ENCODE peak calls at places on chromosome 7, in nine cellular contexts. W is AG09319, M is epithelial cell of esophagus, H is HCT116, K is cardiac fibroblast, O is lower lobe of right lung, S is transverse colon, R is GM12865, Z is nephron progenitor cell. D is an unnamed sample.

GRCh38 chr7:155693826-155694225 is 49.4 kb downstream of the RBM33 start:
- DNase-seq in K (no peak), H (no peak), O (no peak), W (no peak), R (no peak), S (no peak), M (no peak), Z (no peak), D (no peak)

GRCh38 chr7:13037216-13037615 is 349.8 kb downstream of the ARL4A start:
- DNase-seq in K (no peak), H (no peak), Z (no peak), R (no peak), S (no peak), O (no peak), W (no peak), M (no peak), D (no peak)

GRCh38 chr7:95180-95862 is 97.0 kb upstream of the FAM20C start:
- DNase-seq in K (peak), M (no peak), H (no peak), W (no peak), R (no peak), S (no peak), O (no peak), Z (no peak), D (no peak)

GRCh38 chr7:44134943-44135628 is 6.0 kb downstream of the MYL7 start:
- DNase-seq in K (no peak), H (no peak), W (no peak), S (no peak), O (no peak), R (no peak), Z (no peak), M (peak), D (no peak)

GRCh38 chr7:71982847-71983246 is 429.3 kb downstream of the CALN1 start:
- DNase-seq in W (no peak), Z (no peak), O (no peak), M (no peak), H (no peak), K (no peak), R (peak), S (no peak), D (no peak)

GRCh38 chr7:73870041-73870492 is 9.1 kb downstream of the TMEM270 start:
- DNase-seq in S (no peak), O (no peak), R (no peak), Z (no peak), M (no peak), K (no peak), W (no peak), H (no peak), D (no peak)

GRCh38 chr7:51351661-51352060 is 35.1 kb upstream of the COBL start:
- DNase-seq in Z (no peak), M (no peak), O (no peak), S (no peak), R (no peak), K (peak), W (no peak), H (no peak), D (no peak)

GRCh38 chr7:110186334-110186733 is 904.6 kb upstream of the LRRN3 start:
- DNase-seq in H (no peak), R (no peak), K (peak), O (no peak), S (no peak), W (no peak), Z (no peak), M (peak), D (no peak)

GRCh38 chr7:2019693-2020511 is 212.8 kb downstream of the MAD1L1 start:
- DNase-seq in K (peak), Z (no peak), S (peak), W (peak), M (peak), H (no peak), O (peak), R (peak), D (peak)

GRCh38 chr7:139317954-139318505 is 23.1 kb upstream of the FMC1 start:
- DNase-seq in R (no peak), W (no peak), Z (no peak), H (no peak), M (no peak), S (no peak), O (no peak), K (no peak), D (no peak)

GRCh38 chr7:318476-319266 is 28.7 kb downstream of the FOXL3 start:
- DNase-seq in K (no peak), O (peak), H (no peak), R (no peak), S (peak), M (no peak), W (no peak), Z (no peak), D (no peak)

GRCh38 chr7:27242580-27243339 is at the start of gene EVX1:
- DNase-seq in Z (peak), K (peak), H (no peak), R (no peak), O (no peak), M (no peak), S (peak), W (no peak), D (peak)

GRCh38 chr7:106681815-106682495 is 21.0 kb upstream of the CCDC71L start:
- DNase-seq in W (no peak), M (peak), H (no peak), O (no peak), S (no peak), R (no peak), Z (no peak), K (peak), D (no peak)

GRCh38 chr7:154898973-154899855 is 103.7 kb downstream of the PAXIP1 start:
- DNase-seq in O (no peak), W (no peak), S (no peak), M (no peak), R (no peak), Z (no peak), K (no peak), H (no peak), D (no peak)

GRCh38 chr7:96663871-96664445 is 45.7 kb downstream of the SEM1 start:
- DNase-seq in O (no peak), K (no peak), M (no peak), W (no peak), H (no peak), S (no peak), Z (no peak), R (no peak), D (no peak)

GRCh38 chr7:148924011-148924410 is 39.9 kb upstream of the EZH2 start:
- DNase-seq in Z (no peak), S (no peak), O (no peak), K (no peak), R (no peak), H (no peak), W (no peak), M (no peak), D (no peak)
- TF ChIP-seq CTCF in Z (no peak), S (no peak), O (no peak), K (no peak), R (no peak), H (no peak), W (no peak), M (no peak), D (no peak)

DNA sequence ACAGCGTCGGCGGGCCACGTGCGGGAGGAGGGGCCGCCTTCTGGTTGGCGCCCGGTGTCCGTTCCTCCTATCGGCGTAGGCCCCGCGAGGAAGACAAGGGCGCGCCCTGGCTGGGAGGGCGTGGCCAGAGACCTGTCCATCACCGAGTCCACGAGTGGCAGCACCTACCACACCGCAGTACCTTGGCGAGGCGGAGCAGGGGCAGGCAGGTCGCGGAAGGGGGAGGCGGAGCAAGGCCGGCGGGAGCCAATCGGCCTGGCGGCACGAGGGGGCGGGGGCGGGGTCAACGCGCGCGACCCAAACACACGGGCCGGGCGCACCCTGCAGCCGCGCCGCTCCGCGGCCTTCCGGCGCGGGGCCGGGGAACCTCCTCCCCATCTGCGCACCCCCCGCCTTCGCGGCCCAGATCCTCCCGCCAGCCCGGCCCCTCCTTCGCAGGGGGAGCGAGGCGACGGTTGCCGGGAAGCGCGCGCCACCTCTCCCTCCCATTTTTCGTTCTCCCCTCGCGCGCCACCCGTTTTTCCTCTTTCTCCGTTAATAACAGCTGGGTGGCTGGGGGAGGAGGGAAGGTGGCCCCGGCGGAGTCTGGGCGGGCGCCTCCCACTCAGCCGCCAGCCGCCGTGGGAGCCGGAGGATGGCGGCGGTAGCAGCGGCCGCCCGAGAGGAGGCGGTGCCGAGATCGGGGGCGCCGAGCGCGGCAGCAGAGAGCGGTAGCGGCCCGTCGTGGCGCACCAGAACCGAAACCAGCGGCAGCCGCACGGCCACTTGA is at the start of gene ZNRF2:
- DNase-seq in R (peak), W (peak), S (peak), M (peak), K (peak), H (peak), Z (peak), O (peak), D (peak)
- TF ChIP-seq CTCF in R (peak), W (peak), S (peak), M (peak), K (peak), H (peak), Z (no peak), O (peak), D (peak)

GRCh38 chr7:19051767-19052375 is 65.6 kb downstream of the TWIST1 start:
- DNase-seq in H (peak), Z (peak), R (peak), W (no peak), S (peak), M (peak), O (no peak), K (peak), D (peak)
- TF ChIP-seq CTCF in H (peak), Z (peak), R (peak), W (peak), S (peak), M (peak), O (peak), K (peak), D (peak)

GRCh38 chr7:143287321-143287934 is 723 bp upstream of the CASP2 start:
- DNase-seq in M (no peak), O (no peak), S (no peak), Z (no peak), H (no peak), K (no peak), W (no peak), R (no peak), D (no peak)

GRCh38 chr7:143288836-143289235 is 685 bp downstream of the CASP2 start:
- DNase-seq in Z (no peak), H (no peak), O (no peak), S (no peak), M (no peak), R (peak), K (peak), W (no peak), D (no peak)

GRCh38 chr7:143286522-143286890 is 1.6 kb upstream of the CASP2 start:
- DNase-seq in S (no peak), K (no peak), M (no peak), Z (no peak), W (no peak), H (no peak), R (no peak), O (no peak), D (no peak)

GRCh38 chr7:143289421-143289820 is 1.3 kb downstream of the CASP2 start:
- DNase-seq in Z (no peak), K (peak), R (no peak), M (no peak), H (no peak), O (no peak), S (no peak), W (no peak), D (no peak)

DNA sequence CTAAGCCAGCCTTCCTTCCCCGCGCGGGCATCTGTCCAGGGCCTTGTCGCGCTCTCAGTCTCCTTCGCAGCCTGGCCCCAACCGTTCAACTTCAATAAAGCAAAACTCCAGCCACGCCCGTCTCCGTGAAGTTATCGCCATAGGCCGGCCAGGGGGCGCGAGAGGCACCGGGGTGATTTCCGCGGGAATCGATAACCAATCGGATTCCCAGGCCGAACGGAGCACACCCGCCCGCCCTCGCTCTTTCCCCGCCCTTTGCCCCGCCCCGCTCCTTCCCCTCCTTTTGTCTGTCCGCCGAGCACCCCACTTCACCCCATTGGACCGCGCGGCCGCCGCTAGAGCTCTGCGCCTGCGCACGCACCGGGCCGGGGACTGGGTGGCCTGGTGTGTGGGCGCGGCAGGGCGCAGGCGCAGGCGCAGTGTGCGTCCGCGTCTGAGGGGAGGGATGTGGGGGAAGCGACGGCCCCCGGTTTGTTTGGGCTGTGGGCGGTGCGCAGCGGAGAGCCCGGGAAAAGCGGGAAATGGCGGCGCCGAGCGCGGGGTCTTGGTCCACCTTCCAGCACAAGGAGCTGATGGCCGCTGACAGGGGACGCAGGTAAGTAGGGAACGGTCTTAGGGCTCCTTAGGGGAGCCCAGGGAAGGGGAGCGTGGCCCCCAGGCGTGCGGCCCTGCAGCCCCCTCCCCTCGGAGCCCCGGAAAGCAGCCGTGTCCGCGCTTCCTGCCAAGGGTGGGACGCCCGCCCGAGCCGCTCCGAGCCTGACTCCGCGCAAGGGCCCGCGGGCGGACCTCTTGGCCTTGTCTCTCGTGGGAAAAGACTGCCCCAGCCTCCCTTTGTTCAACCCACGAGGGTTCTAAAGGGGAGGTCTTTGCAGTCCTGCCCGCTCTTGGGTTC is at the start of gene CASP2:
- DNase-seq in Z (peak), H (peak), W (peak), M (peak), O (peak), K (peak), R (peak), S (peak), D (peak)
- TF ChIP-seq CTCF in Z (peak), H (peak), W (peak), M (peak), O (peak), K (peak), R (peak), S (peak), D (no peak)

GRCh38 chr7:3696113-3696512 is 395.1 kb downstream of the SDK1 start:
- DNase-seq in K (no peak), W (no peak), H (no peak), S (no peak), Z (no peak), O (no peak), R (no peak), M (no peak), D (no peak)

GRCh38 chr7:3697472-3697871 is 396.4 kb downstream of the SDK1 start:
- DNase-seq in W (no peak), O (no peak), Z (no peak), S (no peak), K (no peak), R (no peak), M (no peak), H (no peak), D (no peak)

GRCh38 chr7:3691478-3692151 is 390.6 kb downstream of the SDK1 start:
- DNase-seq in H (no peak), K (no peak), R (no peak), M (no peak), Z (no peak), S (no peak), W (no peak), O (no peak), D (no peak)

DNA sequence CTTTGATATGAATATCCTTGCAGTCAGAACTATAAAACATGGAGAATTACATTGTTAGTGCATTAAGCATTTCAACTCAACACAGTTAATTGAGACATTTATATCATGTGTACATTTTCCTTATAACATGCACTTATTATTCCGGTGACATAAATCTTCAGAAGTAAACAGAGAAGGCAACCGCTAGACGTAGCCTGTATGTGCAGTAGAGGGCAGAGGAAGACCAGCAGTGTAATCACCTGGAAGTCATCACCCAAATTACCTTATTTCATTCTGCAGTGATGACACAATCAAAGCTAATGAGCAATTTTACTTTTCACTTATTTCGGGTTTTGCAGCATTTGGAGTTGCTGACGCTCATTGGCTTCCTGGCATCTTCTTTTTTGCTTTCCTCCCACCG is 394.6 kb downstream of the SDK1 start:
- DNase-seq in H (no peak), R (no peak), K (no peak), M (peak), O (no peak), W (no peak), S (no peak), Z (no peak), D (no peak)
- TF ChIP-seq CTCF in H (peak), R (no peak), K (no peak), M (peak), O (peak), W (peak), S (no peak), Z (no peak), D (no peak)

D was measured in GM20000.